ENCODE peak calls at places on chromosomes 6 and 20, in four cellular contexts. J is fibroblast of gingiva, T is AG08396, Q is Ammon's horn. K is an unnamed sample.

GRCh38 chr6:142913511-142914047 is 31.4 kb downstream of the HIVEP2 start:
- DNase-seq in J (no peak), T (no peak), Q (peak), K (no peak)

GRCh38 chr6:46184114-46184513 is 13.3 kb upstream of the ENPP5 start:
- DNase-seq in J (peak), T (peak), Q (no peak), K (peak)

GRCh38 chr20:12640255-12640654 is 368.5 kb upstream of the SPTLC3 start:
- DNase-seq in J (no peak), T (no peak), Q (no peak), K (no peak)

GRCh38 chr6:164227952-164228522 is 813.5 kb downstream of the QKI start:
- DNase-seq in J (no peak), T (no peak), Q (no peak), K (no peak)

GRCh38 chr6:1872649-1873131 is 263.0 kb downstream of the FOXC1 start:
- DNase-seq in J (peak), T (peak), Q (peak), K (peak)

GRCh38 chr6:151616091-151616513 is 122.3 kb downstream of the CCDC170 start:
- DNase-seq in J (no peak), T (no peak), Q (no peak), K (no peak)

GRCh38 chr6:139117734-139118133 is 17.1 kb upstream of the HECA start:
- DNase-seq in J (no peak), T (no peak), Q (no peak), K (peak)

GRCh38 chr6:45697605-45698004 is 318.1 kb downstream of the CLIC5 start:
- DNase-seq in J (peak), T (peak), Q (no peak), K (peak)

GRCh38 chr6:157019115-157019628 is 242.0 kb downstream of the ARID1B start:
- DNase-seq in J (no peak), T (peak), Q (no peak), K (no peak)

GRCh38 chr6:102520981-102521380 is 1127.5 kb downstream of the GRIK2 start:
- DNase-seq in J (no peak), T (no peak), Q (no peak), K (no peak)

GRCh38 chr6:170271771-170272314 is 19.0 kb downstream of the DLL1 start:
- DNase-seq in J (no peak), T (no peak), Q (no peak), K (no peak)

GRCh38 chr6:116667620-116668019 is 946 bp downstream of the ZUP1 start:
- DNase-seq in J (no peak), T (no peak), Q (no peak), K (no peak)

GRCh38 chr20:46293084-46293483 is 15.2 kb downstream of the CDH22 start:
- DNase-seq in J (peak), T (peak), Q (no peak), K (peak)

GRCh38 chr6:19380287-19380686 is 456.9 kb upstream of the ID4 start:
- DNase-seq in J (no peak), T (no peak), Q (no peak), K (peak)

GRCh38 chr6:148446681-148447080 is 104.0 kb downstream of the SASH1 start:
- DNase-seq in J (no peak), T (no peak), Q (no peak), K (no peak)

GRCh38 chr6:14888575-14889000 is 357.3 kb upstream of the JARID2 start:
- DNase-seq in J (peak), T (no peak), Q (no peak), K (no peak)

GRCh38 chr6:105109955-105110650 is 69.7 kb downstream of the POPDC3 start:
- DNase-seq in J (no peak), T (no peak), Q (no peak), K (no peak)

GRCh38 chr6:83590413-83590812 is 78.1 kb downstream of the PRSS35 start:
- DNase-seq in J (peak), T (no peak), Q (no peak), K (no peak)

GRCh38 chr20:675453-676314 is at the start of gene SCRT2:
- DNase-seq in J (peak), T (peak), Q (peak), K (peak)

GRCh38 chr20:49690899-49691620 is 22.6 kb downstream of the B4GALT5 start:
- DNase-seq in J (no peak), T (no peak), Q (no peak), K (no peak)

GRCh38 chr6:155247618-155248017 is 16.2 kb upstream of the CLDN20 start:
- DNase-seq in J (no peak), T (peak), Q (no peak), K (peak)

GRCh38 chr6:170127151-170127550 is 163.7 kb downstream of the DLL1 start:
- DNase-seq in J (no peak), T (no peak), Q (no peak), K (no peak)

GRCh38 chr20:62162765-62163484 is 19.4 kb downstream of the SS18L1 start:
- DNase-seq in J (no peak), T (no peak), Q (no peak), K (no peak)

GRCh38 chr6:1597924-1598323 is 11.8 kb upstream of the FOXC1 start:
- DNase-seq in J (peak), T (no peak), Q (no peak), K (peak)

GRCh38 chr20:23548408-23548807 is 19.9 kb downstream of the CST9L start:
- DNase-seq in J (no peak), T (no peak), Q (no peak), K (no peak)

GRCh38 chr6:113052513-113052912 is 705.4 kb downstream of the RFPL4B start:
- DNase-seq in J (no peak), T (no peak), Q (no peak), K (no peak)

GRCh38 chr20:46959081-46959692 is 64.5 kb downstream of the EYA2 start:
- DNase-seq in J (peak), T (peak), Q (no peak), K (peak)

GRCh38 chr6:167996424-167997199 is 859 bp upstream of the KIF25 start:
- DNase-seq in J (no peak), T (no peak), Q (peak), K (no peak)

GRCh38 chr6:37919417-37920157 is 100.1 kb downstream of the ZFAND3 start:
- DNase-seq in J (peak), T (peak), Q (no peak), K (peak)

GRCh38 chr20:8363970-8364733 is 232.1 kb downstream of the PLCB1 start:
- DNase-seq in J (no peak), T (no peak), Q (no peak), K (no peak)

GRCh38 chr6:148068391-148068790 is 274.2 kb upstream of the SASH1 start:
- DNase-seq in J (no peak), T (no peak), Q (no peak), K (no peak)

GRCh38 chr20:45823949-45824835 is 2.9 kb downstream of the TNNC2 start:
- DNase-seq in J (peak), T (peak), Q (peak), K (peak)

GRCh38 chr6:131250121-131250520 is 114.9 kb downstream of the AKAP7 start:
- DNase-seq in J (peak), T (peak), Q (peak), K (peak)

K was measured in foreskin fibroblast.